ENCODE peak calls at places on chromosomes 7 and 10, in five cellular contexts. I is heart left ventricle, U is fibroblast of lung, V is ascending aorta, X is AG04450. K is an unnamed sample.
A peak's percentile ranks its signal among the peaks of the same experiment; 100 is the strongest.

GRCh38 chr10:50554995-50555568 is 68.7 kb downstream of the SGMS1 start:
- DNase-seq in I (no peak), U (peak; percentile 57), V (no peak), X (no peak), K (no peak)

GRCh38 chr10:28761084-28761875 is 84.0 kb downstream of the BAMBI start:
- DNase-seq in I (no peak), U (no peak), V (no peak), X (no peak), K (no peak)

GRCh38 chr7:97090761-97091353 is 26.6 kb upstream of the SDHAF3 start:
- DNase-seq in I (no peak), U (no peak), V (no peak), X (no peak), K (no peak)

GRCh38 chr7:3399858-3400257 is 98.8 kb downstream of the SDK1 start:
- DNase-seq in I (no peak), U (peak; percentile 29), V (no peak), X (no peak), K (no peak)

GRCh38 chr10:87547734-87548311 is 43.1 kb downstream of the MINPP1 start:
- DNase-seq in I (no peak), U (peak; percentile 74), V (no peak), X (peak; percentile 45), K (no peak)

GRCh38 chr7:131444683-131445082 is 111.7 kb downstream of the PODXL start:
- DNase-seq in I (no peak), U (no peak), V (no peak), X (no peak), K (no peak)

GRCh38 chr10:121536271-121536918 is 61.8 kb downstream of the FGFR2 start:
- DNase-seq in I (no peak), U (no peak), V (no peak), X (no peak), K (no peak)

GRCh38 chr7:2018786-2019692 is 213.7 kb downstream of the MAD1L1 start:
- DNase-seq in I (peak; percentile 69), U (peak; percentile 81), V (peak; percentile 75), X (peak; percentile 37), K (peak; percentile 50)

GRCh38 chr10:97140887-97141745 is 44.6 kb downstream of the SLIT1 start:
- DNase-seq in I (no peak), U (no peak), V (no peak), X (no peak), K (no peak)

GRCh38 chr10:71040326-71040725 is 152.0 kb upstream of the PCBD1 start:
- DNase-seq in I (no peak), U (no peak), V (no peak), X (no peak), K (no peak)

GRCh38 chr7:1703475-1704325 is 33.6 kb downstream of the ELFN1 start:
- DNase-seq in I (no peak), U (no peak), V (peak; percentile 48), X (no peak), K (no peak)

GRCh38 chr10:30603589-30603988 is 26.0 kb downstream of the LYZL2 start:
- DNase-seq in I (no peak), U (no peak), V (no peak), X (no peak), K (no peak)

GRCh38 chr10:131747251-131747650 is 153.6 kb upstream of the PPP2R2D start:
- DNase-seq in I (no peak), U (no peak), V (no peak), X (no peak), K (no peak)

GRCh38 chr10:81564143-81564542 is 310.9 kb upstream of the NRG3 start:
- DNase-seq in I (no peak), U (no peak), V (no peak), X (no peak), K (no peak)

GRCh38 chr10:20618148-20618547 is 279.0 kb downstream of the NEBL start:
- DNase-seq in I (no peak), U (no peak), V (no peak), X (no peak), K (no peak)

GRCh38 chr10:102837230-102837721 is at the start of gene CYP17A1:
- DNase-seq in I (no peak), U (no peak), V (no peak), X (no peak), K (no peak)

GRCh38 chr10:102220612-102221011 is 5.5 kb upstream of the ELOVL3 start:
- DNase-seq in I (no peak), U (no peak), V (no peak), X (no peak), K (no peak)

GRCh38 chr10:91220954-91221696 is 662 bp downstream of the PCGF5 start:
- DNase-seq in I (no peak), U (peak; percentile 39), V (peak; percentile 65), X (no peak), K (peak; percentile 33)

GRCh38 chr10:93503075-93503474 is 6.7 kb downstream of the CEP55 start:
- DNase-seq in I (no peak), U (no peak), V (no peak), X (no peak), K (no peak)

GRCh38 chr10:31157125-31157983 is 125.7 kb upstream of the ZNF438 start:
- DNase-seq in I (peak; percentile 86), U (peak; percentile 87), V (peak; percentile 71), X (peak; percentile 48), K (no peak)

GRCh38 chr10:47451998-47452494 is 31.9 kb downstream of the ANXA8 start:
- DNase-seq in I (no peak), U (no peak), V (no peak), X (no peak), K (no peak)

GRCh38 chr10:86340176-86340990 is 26.2 kb downstream of the GRID1 start:
- DNase-seq in I (no peak), U (no peak), V (no peak), X (no peak), K (no peak)

GRCh38 chr7:107697246-107698044 is 36.8 kb downstream of the SLC26A4 start:
- DNase-seq in I (no peak), U (no peak), V (no peak), X (no peak), K (no peak)

GRCh38 chr7:155409980-155410379 is 47.9 kb upstream of the EN2 start:
- DNase-seq in I (no peak), U (no peak), V (no peak), X (no peak), K (no peak)

GRCh38 chr7:73721237-73721848 is 1.9 kb upstream of the STX1A start:
- DNase-seq in I (peak; percentile 81), U (peak; percentile 35), V (peak; percentile 88), X (no peak), K (no peak)

GRCh38 chr10:43066481-43066880 is 10.4 kb upstream of the RET start:
- DNase-seq in I (no peak), U (no peak), V (no peak), X (no peak), K (no peak)

GRCh38 chr7:33423646-33424020 is 294.3 kb downstream of the BBS9 start:
- DNase-seq in I (no peak), U (peak; percentile 13), V (no peak), X (no peak), K (peak; percentile 8)

GRCh38 chr10:76190871-76191270 is 759.4 kb downstream of the LRMDA start:
- DNase-seq in I (no peak), U (no peak), V (no peak), X (no peak), K (no peak)

GRCh38 chr10:6283632-6284031 is 80.9 kb downstream of the PFKFB3 start:
- DNase-seq in I (no peak), U (no peak), V (no peak), X (no peak), K (no peak)

GRCh38 chr7:142874409-142874808 is 11.1 kb downstream of the TRPV6 start:
- DNase-seq in I (no peak), U (no peak), V (no peak), X (no peak), K (no peak)

GRCh38 chr7:142873871-142874270 is 11.7 kb downstream of the TRPV6 start:
- DNase-seq in I (no peak), U (no peak), V (no peak), X (no peak), K (no peak)

GRCh38 chr7:142875456-142875855 is 10.1 kb downstream of the TRPV6 start:
- DNase-seq in I (no peak), U (no peak), V (no peak), X (no peak), K (no peak)

GRCh38 chr7:142873281-142873784 is 12.2 kb downstream of the TRPV6 start:
- DNase-seq in I (no peak), U (no peak), V (no peak), X (no peak), K (no peak)

GRCh38 chr7:142874837-142875236 is 10.7 kb downstream of the TRPV6 start:
- DNase-seq in I (no peak), U (no peak), V (no peak), X (no peak), K (no peak)
- H3K27ac ChIP-seq in I (no peak overlapping the region), U (no peak overlapping the region), V (no peak overlapping the region), X (no peak overlapping the region), K (no peak overlapping the region)

DNA sequence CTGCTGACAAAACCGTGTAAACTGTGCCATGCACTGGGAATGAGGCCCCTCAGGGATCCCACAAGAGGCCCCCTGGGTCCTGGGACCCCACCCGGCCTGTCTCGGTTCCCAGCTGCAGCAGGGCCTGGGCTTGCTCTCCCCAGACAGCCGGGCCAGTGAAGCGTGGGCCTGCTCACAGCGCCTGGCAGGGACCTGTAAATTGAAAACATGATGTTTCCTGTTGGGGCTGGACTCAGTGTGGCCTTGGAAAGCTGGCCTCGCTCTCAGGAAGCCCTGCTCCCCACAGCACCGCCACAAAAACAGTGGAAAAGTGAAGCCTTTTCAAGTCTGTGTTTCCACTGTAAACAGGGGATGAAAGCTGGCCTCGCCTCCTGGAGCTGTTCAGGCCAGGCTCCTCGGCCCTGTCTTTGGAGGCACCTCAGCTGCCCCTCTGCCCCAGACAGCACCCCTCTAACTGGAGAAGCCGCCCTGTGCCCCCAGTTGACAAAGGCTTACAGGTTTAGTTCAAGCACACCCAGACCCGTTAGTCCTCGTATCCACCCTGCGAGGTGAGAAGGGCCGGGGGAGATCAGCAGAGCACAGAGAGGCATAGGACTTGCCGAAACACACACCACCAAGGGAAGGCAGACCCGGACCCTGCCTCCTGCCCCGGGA is 108.3 kb downstream of the ZMIZ1 start:
- DNase-seq in I (no peak), U (peak; percentile 20), V (no peak), X (no peak), K (no peak)
- H3K27ac ChIP-seq in I (peak overlapping the region; percentile 68), U (peak overlapping the region; percentile 76), V (peak overlapping the region; percentile 68), X (peak overlapping the region; percentile 86), K (peak overlapping the region; percentile 81)

GRCh38 chr10:17847586-17848296 is 38.6 kb downstream of the MRC1 start:
- DNase-seq in I (no peak), U (peak; percentile 51), V (no peak), X (no peak), K (no peak)
- H3K27ac ChIP-seq in I (no peak overlapping the region), U (no peak overlapping the region), V (no peak overlapping the region), X (no peak overlapping the region), K (no peak overlapping the region)

GRCh38 chr10:98404571-98405396 is 10.2 kb downstream of the PYROXD2 start:
- DNase-seq in I (no peak), U (peak; percentile 76), V (no peak), X (no peak), K (peak; percentile 54)
- H3K27ac ChIP-seq in I (no peak overlapping the region), U (peak overlapping the region; percentile 80), V (no peak overlapping the region), X (peak overlapping the region; percentile 89), K (peak overlapping the region; percentile 64)

K was measured in RWPE1.